ENCODE peak calls at places on chromosomes 13 and 19, in five cellular contexts. One of them, this sample, is unnamed.

GRCh38 chr19:49340069-49340864 is 5.1 kb downstream of the CD37 start:
- DNase-seq in naive thymus-derived CD4-positive, alpha-beta T cell: no peak
- DNase-seq in thoracic aorta: peak; percentile 36
- DNase-seq in Panc1: no peak
- DNase-seq in cardiac muscle cell: peak; percentile 54
- DNase-seq in this sample: peak; percentile 72

GRCh38 chr13:39840201-39840600 is 184.7 kb downstream of the COG6 start:
- DNase-seq in naive thymus-derived CD4-positive, alpha-beta T cell: no peak
- DNase-seq in thoracic aorta: no peak
- DNase-seq in Panc1: no peak
- DNase-seq in cardiac muscle cell: no peak
- DNase-seq in this sample: no peak

GRCh38 chr13:41613984-41614581 is 156.7 kb downstream of the RGCC start:
- DNase-seq in naive thymus-derived CD4-positive, alpha-beta T cell: no peak
- DNase-seq in thoracic aorta: no peak
- DNase-seq in Panc1: no peak
- DNase-seq in cardiac muscle cell: peak; percentile 93
- DNase-seq in this sample: peak; percentile 66

GRCh38 chr19:54518844-54519243 is 16.2 kb downstream of the LAIR2 start:
- DNase-seq in naive thymus-derived CD4-positive, alpha-beta T cell: no peak
- DNase-seq in thoracic aorta: no peak
- DNase-seq in Panc1: peak; percentile 96
- DNase-seq in cardiac muscle cell: peak; percentile 0
- DNase-seq in this sample: no peak

GRCh38 chr19:46602392-46603194 is 1.5 kb downstream of the CALM3 start:
- DNase-seq in naive thymus-derived CD4-positive, alpha-beta T cell: no peak
- DNase-seq in thoracic aorta: no peak
- DNase-seq in Panc1: no peak
- DNase-seq in cardiac muscle cell: peak; percentile 33
- DNase-seq in this sample: no peak

GRCh38 chr19:30682576-30683536 is 310.7 kb downstream of the ZNF536 start:
- DNase-seq in naive thymus-derived CD4-positive, alpha-beta T cell: peak; percentile 30
- DNase-seq in thoracic aorta: peak; percentile 14
- DNase-seq in Panc1: peak; percentile 42
- DNase-seq in cardiac muscle cell: peak; percentile 81
- DNase-seq in this sample: peak; percentile 68

GRCh38 chr19:49890349-49891311 is 6.1 kb downstream of the IL4I1 start:
- DNase-seq in naive thymus-derived CD4-positive, alpha-beta T cell: peak; percentile 38
- DNase-seq in thoracic aorta: no peak
- DNase-seq in Panc1: no peak
- DNase-seq in cardiac muscle cell: no peak
- DNase-seq in this sample: no peak

GRCh38 chr19:55452381-55453325 is 8.8 kb downstream of the ISOC2 start:
- DNase-seq in naive thymus-derived CD4-positive, alpha-beta T cell: no peak
- DNase-seq in thoracic aorta: no peak
- DNase-seq in Panc1: no peak
- DNase-seq in cardiac muscle cell: peak; percentile 88
- DNase-seq in this sample: peak; percentile 66

GRCh38 chr13:48901786-48902185 is 73.9 kb upstream of the FNDC3A start:
- DNase-seq in naive thymus-derived CD4-positive, alpha-beta T cell: no peak
- DNase-seq in thoracic aorta: no peak
- DNase-seq in Panc1: no peak
- DNase-seq in cardiac muscle cell: no peak
- DNase-seq in this sample: no peak

GRCh38 chr19:58154287-58154678 is 3.7 kb upstream of the ZNF329 start:
- DNase-seq in naive thymus-derived CD4-positive, alpha-beta T cell: no peak
- DNase-seq in thoracic aorta: no peak
- DNase-seq in Panc1: no peak
- DNase-seq in cardiac muscle cell: peak; percentile 77
- DNase-seq in this sample: peak; percentile 34

GRCh38 chr13:64332048-64332447 is 2898.1 kb downstream of the PCDH9 start:
- DNase-seq in naive thymus-derived CD4-positive, alpha-beta T cell: no peak
- DNase-seq in thoracic aorta: no peak
- DNase-seq in Panc1: no peak
- DNase-seq in cardiac muscle cell: no peak
- DNase-seq in this sample: no peak

GRCh38 chr19:18417250-18418033 is 1.8 kb upstream of the SSBP4 start:
- DNase-seq in naive thymus-derived CD4-positive, alpha-beta T cell: no peak
- DNase-seq in thoracic aorta: no peak
- DNase-seq in Panc1: no peak
- DNase-seq in cardiac muscle cell: peak; percentile 96
- DNase-seq in this sample: peak; percentile 88

GRCh38 chr13:85519363-85519762 is 279.9 kb downstream of the SLITRK6 start:
- DNase-seq in naive thymus-derived CD4-positive, alpha-beta T cell: no peak
- DNase-seq in thoracic aorta: no peak
- DNase-seq in Panc1: no peak
- DNase-seq in cardiac muscle cell: no peak
- DNase-seq in this sample: no peak

GRCh38 chr13:108270442-108270841 is 924 bp downstream of the TNFSF13B start:
- DNase-seq in naive thymus-derived CD4-positive, alpha-beta T cell: no peak
- DNase-seq in thoracic aorta: no peak
- DNase-seq in Panc1: no peak
- DNase-seq in cardiac muscle cell: peak; percentile 18
- DNase-seq in this sample: no peak

GRCh38 chr13:95536629-95537241 is 15.8 kb upstream of the CLDN10 start:
- DNase-seq in naive thymus-derived CD4-positive, alpha-beta T cell: no peak
- DNase-seq in thoracic aorta: no peak
- DNase-seq in Panc1: no peak
- DNase-seq in cardiac muscle cell: peak; percentile 57
- DNase-seq in this sample: no peak

GRCh38 chr19:47598407-47599349 is 10.3 kb upstream of the BICRA start:
- DNase-seq in naive thymus-derived CD4-positive, alpha-beta T cell: no peak
- DNase-seq in thoracic aorta: peak; percentile 55
- DNase-seq in Panc1: peak; percentile 80
- DNase-seq in cardiac muscle cell: peak; percentile 97
- DNase-seq in this sample: no peak

GRCh38 chr19:52664461-52664860 is 26.3 kb upstream of the ZNF83 start:
- DNase-seq in naive thymus-derived CD4-positive, alpha-beta T cell: no peak
- DNase-seq in thoracic aorta: no peak
- DNase-seq in Panc1: no peak
- DNase-seq in cardiac muscle cell: no peak
- DNase-seq in this sample: no peak

GRCh38 chr19:8453616-8454015 is 8.8 kb downstream of the HNRNPM start:
- DNase-seq in naive thymus-derived CD4-positive, alpha-beta T cell: no peak
- DNase-seq in thoracic aorta: no peak
- DNase-seq in Panc1: no peak
- DNase-seq in cardiac muscle cell: no peak
- DNase-seq in this sample: no peak

GRCh38 chr19:8451885-8452284 is 7.1 kb downstream of the HNRNPM start:
- DNase-seq in naive thymus-derived CD4-positive, alpha-beta T cell: no peak
- DNase-seq in thoracic aorta: no peak
- DNase-seq in Panc1: no peak
- DNase-seq in cardiac muscle cell: peak; percentile 36
- DNase-seq in this sample: no peak

GRCh38 chr19:8454218-8454617 is 9.4 kb downstream of the HNRNPM start:
- DNase-seq in naive thymus-derived CD4-positive, alpha-beta T cell: no peak
- DNase-seq in thoracic aorta: no peak
- DNase-seq in Panc1: no peak
- DNase-seq in cardiac muscle cell: no peak
- DNase-seq in this sample: no peak

GRCh38 chr19:8451377-8451776 is 6.6 kb downstream of the HNRNPM start:
- DNase-seq in naive thymus-derived CD4-positive, alpha-beta T cell: no peak
- DNase-seq in thoracic aorta: no peak
- DNase-seq in Panc1: no peak
- DNase-seq in cardiac muscle cell: no peak
- DNase-seq in this sample: no peak

DNA sequence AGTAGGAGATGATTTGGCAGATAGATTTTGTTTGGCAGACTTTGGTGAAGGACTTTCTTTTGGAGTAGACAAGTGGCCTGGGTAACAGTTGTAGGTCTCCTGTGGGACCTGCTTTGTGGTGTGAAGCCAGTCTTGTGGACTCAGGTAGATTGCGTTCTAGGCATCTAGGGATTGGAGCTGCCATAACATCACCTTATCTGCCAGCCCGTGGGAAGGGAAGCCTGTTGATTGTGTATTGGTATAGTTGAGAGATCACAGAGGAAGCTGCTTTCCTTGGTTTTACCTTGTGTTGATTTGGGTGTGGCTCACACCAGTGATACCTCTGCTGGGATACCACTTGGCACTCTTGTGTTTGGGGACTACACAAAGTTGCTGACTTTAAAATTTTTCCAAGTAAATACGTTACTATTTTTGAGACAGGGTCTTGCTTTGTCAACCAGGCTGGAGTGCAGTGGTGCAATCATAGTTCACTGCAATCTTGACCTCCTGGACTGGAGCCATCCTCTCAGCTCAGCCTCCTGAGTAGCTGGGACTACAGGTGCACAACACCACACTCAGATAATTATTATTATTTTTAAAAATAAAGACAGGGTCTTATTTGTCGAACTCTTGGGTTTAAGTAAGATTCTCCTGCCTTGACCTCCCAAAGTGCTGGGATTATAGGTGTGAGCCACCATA is 7.8 kb downstream of the HNRNPM start:
- DNase-seq in naive thymus-derived CD4-positive, alpha-beta T cell: no peak
- DNase-seq in thoracic aorta: no peak
- DNase-seq in Panc1: no peak
- DNase-seq in cardiac muscle cell: no peak
- DNase-seq in this sample: no peak
- H3K4me1 ChIP-seq in naive thymus-derived CD4-positive, alpha-beta T cell: peaks cover 43% of the 10 kb centered on the region
- H3K4me1 ChIP-seq in thoracic aorta: peaks cover 41% of the 10 kb centered on the region
- H3K4me1 ChIP-seq in Panc1: peaks cover 62% of the 10 kb centered on the region
- H3K4me1 ChIP-seq in cardiac muscle cell: peaks cover 15% of the 10 kb centered on the region
- H3K4me1 ChIP-seq in this sample: peaks cover 97% of the 10 kb centered on the region

DNA sequence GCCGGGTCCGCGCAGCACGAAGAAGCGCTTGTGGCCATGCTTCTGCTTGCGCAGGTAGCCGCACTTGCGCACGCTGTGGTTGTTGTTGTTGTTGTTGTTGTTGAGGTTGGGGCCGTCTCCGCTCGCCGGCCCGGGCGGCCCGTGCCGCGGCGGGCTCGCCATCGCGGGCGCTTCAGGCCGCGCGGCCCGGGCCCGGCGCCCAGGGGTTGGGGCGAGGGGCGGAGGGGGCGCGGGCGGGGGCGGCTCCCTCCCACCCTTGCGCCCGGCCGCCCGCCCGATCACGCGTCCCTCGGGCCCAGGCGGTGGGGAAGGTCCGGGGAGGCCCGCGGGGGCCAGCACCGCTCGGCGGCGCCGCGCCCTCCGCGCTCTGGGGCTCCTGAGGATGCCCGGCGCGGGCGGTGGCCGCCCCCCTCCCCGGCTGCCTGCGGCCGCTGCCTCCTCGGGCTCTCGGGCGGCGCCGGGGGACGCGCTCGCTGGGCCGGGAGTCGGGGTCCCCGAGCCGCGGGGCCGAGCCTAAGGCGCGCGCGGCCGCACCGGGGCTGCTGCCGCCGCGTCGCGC is 412 bp downstream of the IRS2 start:
- DNase-seq in naive thymus-derived CD4-positive, alpha-beta T cell: no peak
- DNase-seq in thoracic aorta: no peak
- DNase-seq in Panc1: no peak
- DNase-seq in cardiac muscle cell: peak; percentile 43
- DNase-seq in this sample: no peak
- H3K4me3 ChIP-seq in naive thymus-derived CD4-positive, alpha-beta T cell: peak overlapping the region; percentile 50
- H3K4me3 ChIP-seq in thoracic aorta: peak overlapping the region; percentile 98
- H3K4me3 ChIP-seq in Panc1: peak overlapping the region; percentile 52
- H3K4me3 ChIP-seq in cardiac muscle cell: peak overlapping the region; percentile 91
- H3K4me3 ChIP-seq in this sample: peak overlapping the region; percentile 78

GRCh38 chr19:4268816-4269430 is 10.1 kb upstream of the SHD start:
- DNase-seq in naive thymus-derived CD4-positive, alpha-beta T cell: no peak
- DNase-seq in thoracic aorta: no peak
- DNase-seq in Panc1: no peak
- DNase-seq in cardiac muscle cell: no peak
- DNase-seq in this sample: no peak

GRCh38 chr19:4267901-4268815 is 10.9 kb upstream of the SHD start:
- DNase-seq in naive thymus-derived CD4-positive, alpha-beta T cell: no peak
- DNase-seq in thoracic aorta: no peak
- DNase-seq in Panc1: no peak
- DNase-seq in cardiac muscle cell: no peak
- DNase-seq in this sample: no peak

GRCh38 chr19:4264812-4265211 is 14.3 kb upstream of the SHD start:
- DNase-seq in naive thymus-derived CD4-positive, alpha-beta T cell: no peak
- DNase-seq in thoracic aorta: no peak
- DNase-seq in Panc1: no peak
- DNase-seq in cardiac muscle cell: no peak
- DNase-seq in this sample: no peak

GRCh38 chr19:4266253-4267000 is 12.6 kb upstream of the SHD start:
- DNase-seq in naive thymus-derived CD4-positive, alpha-beta T cell: no peak
- DNase-seq in thoracic aorta: no peak
- DNase-seq in Panc1: no peak
- DNase-seq in cardiac muscle cell: no peak
- DNase-seq in this sample: no peak

DNA sequence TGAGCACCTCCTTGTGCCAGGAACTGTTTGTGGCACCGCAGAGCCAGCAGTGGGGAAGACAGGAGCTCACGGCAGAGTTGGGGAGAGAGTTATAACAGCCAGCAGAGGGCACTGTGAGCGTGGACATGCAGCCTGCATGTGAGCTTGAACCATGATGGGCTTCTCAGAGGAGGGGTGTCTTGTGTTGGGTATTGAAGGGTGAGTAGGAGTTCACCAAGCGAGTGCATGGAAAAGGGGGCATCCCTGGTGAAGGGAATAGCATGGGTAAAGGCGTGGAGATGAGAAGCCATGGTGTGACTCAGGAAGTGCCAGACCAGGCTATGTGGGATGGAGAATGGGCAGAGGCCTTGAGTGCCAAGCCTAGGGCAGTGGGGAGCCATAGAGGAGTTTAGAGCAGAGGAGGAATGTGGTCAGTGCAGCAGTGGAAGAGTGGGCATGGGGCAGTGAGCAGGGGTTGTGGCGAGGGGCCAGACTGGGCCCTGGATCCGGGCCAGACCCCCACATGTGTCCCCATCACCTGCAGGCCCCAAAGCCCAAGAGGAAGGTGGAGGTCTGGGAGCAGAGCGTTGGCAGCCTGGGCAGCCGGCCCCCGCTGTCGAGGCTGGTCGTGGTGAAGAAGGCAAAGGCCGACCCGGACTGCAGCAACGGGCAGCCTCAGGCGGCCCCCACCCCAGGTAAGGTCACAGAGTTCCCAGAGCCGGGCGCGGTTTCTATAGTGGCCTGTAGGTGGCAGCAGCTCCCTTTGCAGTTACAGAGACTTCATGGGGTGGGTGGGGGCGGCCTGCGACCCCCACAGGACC is 11.8 kb upstream of the SHD start:
- DNase-seq in naive thymus-derived CD4-positive, alpha-beta T cell: peak; percentile 47
- DNase-seq in thoracic aorta: no peak
- DNase-seq in Panc1: peak; percentile 58
- DNase-seq in cardiac muscle cell: peak; percentile 45
- DNase-seq in this sample: peak; percentile 42
- H3K27ac ChIP-seq in naive thymus-derived CD4-positive, alpha-beta T cell: no peak overlapping the region
- H3K27ac ChIP-seq in thoracic aorta: no peak overlapping the region
- H3K27ac ChIP-seq in Panc1: no peak overlapping the region
- H3K27ac ChIP-seq in cardiac muscle cell: no peak overlapping the region
- H3K27ac ChIP-seq in this sample: no peak overlapping the region

GRCh38 chr13:111201304-111201940 is 86.3 kb downstream of the ARHGEF7 start:
- DNase-seq in naive thymus-derived CD4-positive, alpha-beta T cell: no peak
- DNase-seq in thoracic aorta: no peak
- DNase-seq in Panc1: no peak
- DNase-seq in cardiac muscle cell: no peak
- DNase-seq in this sample: no peak

GRCh38 chr13:111203742-111204386 is 88.8 kb downstream of the ARHGEF7 start:
- DNase-seq in naive thymus-derived CD4-positive, alpha-beta T cell: no peak
- DNase-seq in thoracic aorta: no peak
- DNase-seq in Panc1: no peak
- DNase-seq in cardiac muscle cell: no peak
- DNase-seq in this sample: no peak

GRCh38 chr13:111204438-111205177 is 89.5 kb downstream of the ARHGEF7 start:
- DNase-seq in naive thymus-derived CD4-positive, alpha-beta T cell: no peak
- DNase-seq in thoracic aorta: peak; percentile 43
- DNase-seq in Panc1: no peak
- DNase-seq in cardiac muscle cell: peak; percentile 91
- DNase-seq in this sample: peak; percentile 48

GRCh38 chr13:111202149-111202548 is 87.0 kb downstream of the ARHGEF7 start:
- DNase-seq in naive thymus-derived CD4-positive, alpha-beta T cell: no peak
- DNase-seq in thoracic aorta: no peak
- DNase-seq in Panc1: no peak
- DNase-seq in cardiac muscle cell: no peak
- DNase-seq in this sample: no peak

GRCh38 chr13:111202745-111203144 is 87.6 kb downstream of the ARHGEF7 start:
- DNase-seq in naive thymus-derived CD4-positive, alpha-beta T cell: no peak
- DNase-seq in thoracic aorta: no peak
- DNase-seq in Panc1: no peak
- DNase-seq in cardiac muscle cell: peak; percentile 96
- DNase-seq in this sample: no peak
- H3K4me1 ChIP-seq in naive thymus-derived CD4-positive, alpha-beta T cell: peaks cover 38% of the 10 kb centered on the region
- H3K4me1 ChIP-seq in thoracic aorta: peaks cover 49% of the 10 kb centered on the region
- H3K4me1 ChIP-seq in Panc1: no peaks in the 10 kb centered on the region
- H3K4me1 ChIP-seq in cardiac muscle cell: peaks cover 20% of the 10 kb centered on the region
- H3K4me1 ChIP-seq in this sample: peaks cover 84% of the 10 kb centered on the region

This sample was measured in left ventricle myocardium inferior.